ENCODE peak calls at places on chromosomes 11 and 22, in ten cellular contexts. One of them, this sample, is unnamed.

GRCh38 chr22:31210830-31211503 is 1.1 kb upstream of the LIMK2 start:
- DNase-seq in neuronal stem cell: no peak
- DNase-seq in H9: no peak
- DNase-seq in PC-9: no peak
- DNase-seq in spleen: no peak
- DNase-seq in CD4-positive, alpha-beta memory T cell: no peak
- DNase-seq in cardiac muscle cell: no peak
- DNase-seq in heart right ventricle: peak
- DNase-seq in IMR-90: no peak
- DNase-seq in tibial nerve: no peak
- DNase-seq in this sample: no peak

GRCh38 chr22:49825436-49825835 is 2.2 kb downstream of the BRD1 start:
- DNase-seq in tibial nerve: no peak
- DNase-seq in PC-9: no peak
- DNase-seq in H9: no peak
- DNase-seq in cardiac muscle cell: no peak
- DNase-seq in CD4-positive, alpha-beta memory T cell: no peak
- DNase-seq in neuronal stem cell: no peak
- DNase-seq in heart right ventricle: no peak
- DNase-seq in IMR-90: peak
- DNase-seq in spleen: no peak
- DNase-seq in this sample: no peak

GRCh38 chr11:10325398-10326079 is 20.7 kb downstream of the ADM start:
- DNase-seq in cardiac muscle cell: no peak
- DNase-seq in PC-9: no peak
- DNase-seq in neuronal stem cell: no peak
- DNase-seq in CD4-positive, alpha-beta memory T cell: no peak
- DNase-seq in IMR-90: peak
- DNase-seq in H9: no peak
- DNase-seq in spleen: no peak
- DNase-seq in heart right ventricle: no peak
- DNase-seq in tibial nerve: no peak
- DNase-seq in this sample: no peak

GRCh38 chr11:92932023-92932422 is 37.4 kb upstream of the MTNR1B start:
- DNase-seq in cardiac muscle cell: no peak
- DNase-seq in spleen: no peak
- DNase-seq in heart right ventricle: no peak
- DNase-seq in tibial nerve: no peak
- DNase-seq in CD4-positive, alpha-beta memory T cell: no peak
- DNase-seq in PC-9: no peak
- DNase-seq in neuronal stem cell: no peak
- DNase-seq in H9: no peak
- DNase-seq in IMR-90: peak
- DNase-seq in this sample: peak

GRCh38 chr11:68825603-68826002 is 16.1 kb downstream of the CPT1A start:
- DNase-seq in spleen: peak
- DNase-seq in cardiac muscle cell: peak
- DNase-seq in CD4-positive, alpha-beta memory T cell: peak
- DNase-seq in IMR-90: no peak
- DNase-seq in PC-9: peak
- DNase-seq in neuronal stem cell: no peak
- DNase-seq in heart right ventricle: no peak
- DNase-seq in tibial nerve: no peak
- DNase-seq in H9: peak
- DNase-seq in this sample: no peak

GRCh38 chr22:44743804-44744211 is 8.6 kb upstream of the ARHGAP8 start:
- DNase-seq in tibial nerve: no peak
- DNase-seq in H9: no peak
- DNase-seq in neuronal stem cell: no peak
- DNase-seq in cardiac muscle cell: no peak
- DNase-seq in IMR-90: peak
- DNase-seq in PC-9: no peak
- DNase-seq in spleen: no peak
- DNase-seq in heart right ventricle: no peak
- DNase-seq in CD4-positive, alpha-beta memory T cell: no peak
- DNase-seq in this sample: no peak

GRCh38 chr22:36301384-36301828 is 48.5 kb downstream of the APOL1 start:
- DNase-seq in PC-9: peak
- DNase-seq in CD4-positive, alpha-beta memory T cell: peak
- DNase-seq in tibial nerve: peak
- DNase-seq in cardiac muscle cell: peak
- DNase-seq in spleen: peak
- DNase-seq in H9: peak
- DNase-seq in heart right ventricle: peak
- DNase-seq in neuronal stem cell: peak
- DNase-seq in IMR-90: peak
- DNase-seq in this sample: peak

GRCh38 chr22:25478111-25478510 is 86.4 kb upstream of the GRK3 start:
- DNase-seq in cardiac muscle cell: no peak
- DNase-seq in CD4-positive, alpha-beta memory T cell: no peak
- DNase-seq in spleen: no peak
- DNase-seq in PC-9: no peak
- DNase-seq in heart right ventricle: no peak
- DNase-seq in neuronal stem cell: no peak
- DNase-seq in H9: no peak
- DNase-seq in IMR-90: no peak
- DNase-seq in tibial nerve: no peak
- DNase-seq in this sample: no peak

GRCh38 chr11:121740902-121741301 is 288.1 kb upstream of the SORL1-AS1 start:
- DNase-seq in H9: no peak
- DNase-seq in spleen: no peak
- DNase-seq in CD4-positive, alpha-beta memory T cell: no peak
- DNase-seq in tibial nerve: no peak
- DNase-seq in PC-9: no peak
- DNase-seq in cardiac muscle cell: no peak
- DNase-seq in IMR-90: no peak
- DNase-seq in heart right ventricle: no peak
- DNase-seq in neuronal stem cell: no peak
- DNase-seq in this sample: no peak

GRCh38 chr11:121741316-121741715 is 288.5 kb upstream of the SORL1-AS1 start:
- DNase-seq in PC-9: no peak
- DNase-seq in tibial nerve: no peak
- DNase-seq in H9: no peak
- DNase-seq in neuronal stem cell: no peak
- DNase-seq in CD4-positive, alpha-beta memory T cell: no peak
- DNase-seq in IMR-90: peak
- DNase-seq in heart right ventricle: no peak
- DNase-seq in cardiac muscle cell: no peak
- DNase-seq in spleen: no peak
- DNase-seq in this sample: no peak

GRCh38 chr11:121743285-121743684 is 290.5 kb upstream of the SORL1-AS1 start:
- DNase-seq in PC-9: no peak
- DNase-seq in IMR-90: no peak
- DNase-seq in spleen: no peak
- DNase-seq in cardiac muscle cell: no peak
- DNase-seq in heart right ventricle: no peak
- DNase-seq in H9: no peak
- DNase-seq in tibial nerve: no peak
- DNase-seq in CD4-positive, alpha-beta memory T cell: no peak
- DNase-seq in neuronal stem cell: no peak
- DNase-seq in this sample: no peak

DNA sequence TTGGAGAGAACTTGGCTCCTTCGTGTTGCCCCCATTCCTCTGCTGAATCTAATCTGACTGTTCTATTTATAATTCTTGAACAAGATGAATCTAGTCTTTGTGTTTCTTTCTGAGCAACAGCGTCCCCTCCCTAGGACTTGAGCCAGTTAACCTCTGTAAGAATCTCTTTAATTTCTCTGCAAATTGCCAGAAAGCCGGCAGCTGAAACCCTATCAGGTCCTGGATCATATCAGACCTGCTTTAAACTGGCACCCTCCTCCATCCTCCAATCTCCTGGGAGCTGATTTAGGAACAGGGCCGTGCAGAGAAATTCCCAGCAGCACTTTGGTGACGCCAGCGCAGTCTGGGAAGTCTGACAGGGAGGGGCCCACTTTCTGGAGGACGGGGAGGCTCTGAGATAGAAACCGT is 289.2 kb upstream of the SORL1-AS1 start:
- DNase-seq in H9: no peak
- DNase-seq in IMR-90: peak
- DNase-seq in CD4-positive, alpha-beta memory T cell: no peak
- DNase-seq in heart right ventricle: peak
- DNase-seq in spleen: no peak
- DNase-seq in neuronal stem cell: no peak
- DNase-seq in tibial nerve: peak
- DNase-seq in PC-9: no peak
- DNase-seq in cardiac muscle cell: peak
- DNase-seq in this sample: no peak
- H3K27ac ChIP-seq in H9: no peak
- H3K27ac ChIP-seq in IMR-90: peak
- H3K27ac ChIP-seq in CD4-positive, alpha-beta memory T cell: no peak
- H3K27ac ChIP-seq in heart right ventricle: peak
- H3K27ac ChIP-seq in spleen: no peak
- H3K27ac ChIP-seq in neuronal stem cell: no peak
- H3K27ac ChIP-seq in tibial nerve: peak
- H3K27ac ChIP-seq in PC-9: no peak
- H3K27ac ChIP-seq in cardiac muscle cell: peak
- H3K27ac ChIP-seq in this sample: no peak

DNA sequence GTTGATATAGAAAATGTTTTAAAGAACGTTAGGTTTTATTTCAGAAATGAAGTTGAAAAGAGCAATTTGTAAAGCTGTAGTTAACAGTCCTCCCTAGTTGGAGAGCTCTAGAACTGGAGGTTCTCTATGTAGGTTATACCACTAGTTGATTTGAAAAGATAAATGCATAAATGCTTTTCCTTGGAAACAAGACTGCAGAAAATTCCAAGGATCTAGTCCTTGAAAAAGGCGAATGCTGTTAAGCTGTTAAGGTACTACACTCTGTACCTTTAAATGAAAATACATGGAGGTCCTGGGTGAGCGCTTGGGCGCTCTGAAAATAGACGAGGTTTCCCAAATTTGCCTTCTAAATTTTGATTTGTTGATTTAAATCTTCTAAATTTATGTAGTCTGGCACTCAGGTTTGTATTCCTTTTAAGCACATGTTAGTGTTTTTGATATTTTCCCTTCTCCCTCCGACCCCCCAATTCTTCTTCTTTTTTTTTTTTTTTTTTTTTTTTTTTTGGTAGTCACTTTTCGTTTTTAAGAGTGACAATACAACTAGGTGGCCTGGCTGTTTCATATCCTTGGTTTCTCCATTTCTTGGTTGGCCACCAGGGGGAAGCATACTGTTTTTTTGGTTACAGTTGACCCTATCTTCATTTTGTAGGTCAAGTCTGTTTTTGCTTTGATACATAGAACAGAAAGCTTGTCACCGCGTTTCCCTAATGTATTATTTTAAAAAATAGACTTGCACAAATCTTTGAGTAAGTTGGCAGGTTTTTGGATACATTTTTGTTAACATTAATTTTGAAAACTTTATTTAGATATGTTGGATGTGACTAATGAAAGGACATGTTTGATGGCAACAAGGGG is 2.7 kb downstream of the NCR3LG1 start:
- DNase-seq in CD4-positive, alpha-beta memory T cell: peak
- DNase-seq in H9: peak
- DNase-seq in cardiac muscle cell: peak
- DNase-seq in tibial nerve: peak
- DNase-seq in spleen: no peak
- DNase-seq in IMR-90: peak
- DNase-seq in PC-9: peak
- DNase-seq in neuronal stem cell: peak
- DNase-seq in heart right ventricle: peak
- DNase-seq in this sample: peak
- H3K27ac ChIP-seq in CD4-positive, alpha-beta memory T cell: no peak
- H3K27ac ChIP-seq in H9: no peak
- H3K27ac ChIP-seq in cardiac muscle cell: peak
- H3K27ac ChIP-seq in tibial nerve: peak
- H3K27ac ChIP-seq in spleen: no peak
- H3K27ac ChIP-seq in IMR-90: no peak
- H3K27ac ChIP-seq in PC-9: no peak
- H3K27ac ChIP-seq in neuronal stem cell: no peak
- H3K27ac ChIP-seq in heart right ventricle: peak
- H3K27ac ChIP-seq in this sample: peak

GRCh38 chr22:24157783-24158170 is 23.5 kb upstream of the SUSD2 start:
- DNase-seq in neuronal stem cell: no peak
- DNase-seq in heart right ventricle: no peak
- DNase-seq in tibial nerve: no peak
- DNase-seq in IMR-90: no peak
- DNase-seq in PC-9: no peak
- DNase-seq in CD4-positive, alpha-beta memory T cell: no peak
- DNase-seq in cardiac muscle cell: no peak
- DNase-seq in H9: no peak
- DNase-seq in spleen: peak
- DNase-seq in this sample: no peak
- H3K27ac ChIP-seq in neuronal stem cell: no peak
- H3K27ac ChIP-seq in heart right ventricle: peak
- H3K27ac ChIP-seq in tibial nerve: peak
- H3K27ac ChIP-seq in IMR-90: no peak
- H3K27ac ChIP-seq in PC-9: no peak
- H3K27ac ChIP-seq in CD4-positive, alpha-beta memory T cell: peak
- H3K27ac ChIP-seq in cardiac muscle cell: peak
- H3K27ac ChIP-seq in H9: no peak
- H3K27ac ChIP-seq in spleen: peak
- H3K27ac ChIP-seq in this sample: peak

GRCh38 chr11:64139045-64139444 is 26.9 kb downstream of the MACROD1 start:
- DNase-seq in PC-9: no peak
- DNase-seq in tibial nerve: no peak
- DNase-seq in neuronal stem cell: no peak
- DNase-seq in H9: no peak
- DNase-seq in spleen: no peak
- DNase-seq in CD4-positive, alpha-beta memory T cell: no peak
- DNase-seq in heart right ventricle: no peak
- DNase-seq in cardiac muscle cell: no peak
- DNase-seq in IMR-90: no peak
- DNase-seq in this sample: no peak

GRCh38 chr11:64135711-64136110 is 30.2 kb downstream of the MACROD1 start:
- DNase-seq in H9: no peak
- DNase-seq in IMR-90: no peak
- DNase-seq in heart right ventricle: no peak
- DNase-seq in cardiac muscle cell: no peak
- DNase-seq in PC-9: no peak
- DNase-seq in CD4-positive, alpha-beta memory T cell: no peak
- DNase-seq in spleen: no peak
- DNase-seq in neuronal stem cell: no peak
- DNase-seq in tibial nerve: no peak
- DNase-seq in this sample: no peak

GRCh38 chr11:64136767-64137166 is 29.1 kb downstream of the MACROD1 start:
- DNase-seq in H9: no peak
- DNase-seq in heart right ventricle: no peak
- DNase-seq in tibial nerve: no peak
- DNase-seq in cardiac muscle cell: peak
- DNase-seq in spleen: no peak
- DNase-seq in CD4-positive, alpha-beta memory T cell: no peak
- DNase-seq in IMR-90: no peak
- DNase-seq in PC-9: no peak
- DNase-seq in neuronal stem cell: no peak
- DNase-seq in this sample: no peak

GRCh38 chr11:64140101-64140500 is 25.8 kb downstream of the MACROD1 start:
- DNase-seq in cardiac muscle cell: no peak
- DNase-seq in IMR-90: no peak
- DNase-seq in H9: no peak
- DNase-seq in spleen: no peak
- DNase-seq in neuronal stem cell: no peak
- DNase-seq in CD4-positive, alpha-beta memory T cell: no peak
- DNase-seq in tibial nerve: no peak
- DNase-seq in heart right ventricle: no peak
- DNase-seq in PC-9: no peak
- DNase-seq in this sample: no peak

DNA sequence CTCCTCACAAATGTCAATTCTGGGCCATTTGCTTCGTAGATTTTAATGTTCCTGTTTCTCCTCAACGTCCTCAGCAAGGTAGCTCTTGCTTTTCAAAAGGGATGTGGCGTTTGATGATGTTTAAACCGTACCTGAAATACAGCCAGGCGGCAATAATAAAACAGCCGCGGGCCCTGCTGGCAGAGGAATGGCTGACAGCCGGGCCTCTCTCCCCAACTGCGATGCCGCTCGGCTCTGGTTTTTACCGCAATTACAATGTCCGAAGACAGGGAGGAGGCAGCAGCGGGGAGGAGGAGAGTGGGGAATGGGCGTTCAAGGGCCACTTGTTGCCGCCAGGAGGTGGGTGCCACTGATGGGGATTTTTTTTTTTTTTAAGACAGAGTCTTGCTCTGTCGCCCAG is 27.5 kb downstream of the MACROD1 start:
- DNase-seq in IMR-90: no peak
- DNase-seq in PC-9: no peak
- DNase-seq in spleen: no peak
- DNase-seq in H9: no peak
- DNase-seq in tibial nerve: no peak
- DNase-seq in heart right ventricle: no peak
- DNase-seq in CD4-positive, alpha-beta memory T cell: no peak
- DNase-seq in cardiac muscle cell: no peak
- DNase-seq in neuronal stem cell: no peak
- DNase-seq in this sample: no peak
- H3K27ac ChIP-seq in IMR-90: no peak
- H3K27ac ChIP-seq in PC-9: no peak
- H3K27ac ChIP-seq in spleen: no peak
- H3K27ac ChIP-seq in H9: no peak
- H3K27ac ChIP-seq in tibial nerve: no peak
- H3K27ac ChIP-seq in heart right ventricle: no peak
- H3K27ac ChIP-seq in CD4-positive, alpha-beta memory T cell: no peak
- H3K27ac ChIP-seq in cardiac muscle cell: no peak
- H3K27ac ChIP-seq in neuronal stem cell: no peak
- H3K27ac ChIP-seq in this sample: no peak

This sample was measured in RWPE1.